ENCODE peak calls at places on chromosomes 3 and 15, in seven cellular contexts. M, U, T, J, F, V and G are unnamed samples.
A peak's percentile ranks its signal among the peaks of the same experiment; 100 is the strongest.

GRCh38 chr3:150738688-150739087 is 24.3 kb downstream of the SIAH2 start:
- DNase-seq in F (no peak), M (no peak), V (no peak), J (no peak), T (no peak), U (no peak), G (no peak)

GRCh38 chr3:167941234-167941995 is 154.3 kb downstream of the GOLIM4 start:
- DNase-seq in M (no peak), F (peak; percentile 10), J (peak; percentile 98), U (no peak), T (peak; percentile 1), V (no peak), G (peak; percentile 88)

GRCh38 chr15:28935316-28935715 is 49.5 kb downstream of the APBA2 start:
- DNase-seq in J (peak; percentile 31), F (peak; percentile 72), U (peak; percentile 74), V (no peak), M (no peak), T (no peak), G (no peak)

GRCh38 chr3:187150599-187150998 is 11.3 kb upstream of the RPL39L start:
- DNase-seq in U (peak; percentile 59), J (no peak), M (no peak), F (peak; percentile 57), T (no peak), V (no peak), G (no peak)

GRCh38 chr3:193737191-193737751 is 144.3 kb downstream of the OPA1 start:
- DNase-seq in F (no peak), U (no peak), T (no peak), M (peak; percentile 82), J (no peak), V (no peak), G (no peak)

GRCh38 chr15:93942140-93942808 is 289.1 kb upstream of the MCTP2 start:
- DNase-seq in J (no peak), F (no peak), V (no peak), U (no peak), T (no peak), M (no peak), G (no peak)

GRCh38 chr15:90816401-90817116 is 51.8 kb upstream of the FURIN start:
- DNase-seq in F (no peak), J (no peak), M (no peak), V (no peak), U (no peak), T (no peak), G (no peak)

GRCh38 chr3:126895178-126896066 is 87.5 kb upstream of the PLXNA1 start:
- DNase-seq in F (peak; percentile 49), U (no peak), M (no peak), J (peak; percentile 38), T (peak; percentile 14), V (no peak), G (peak; percentile 11)

GRCh38 chr15:66619152-66619903 is 53.5 kb upstream of the LCTL start:
- DNase-seq in M (peak; percentile 62), V (peak; percentile 44), J (peak; percentile 76), U (peak; percentile 87), T (peak; percentile 92), F (peak; percentile 91), G (peak; percentile 68)

GRCh38 chr3:80232760-80233159 is 465.0 kb upstream of the ROBO1 start:
- DNase-seq in V (peak; percentile 5), U (no peak), T (no peak), M (no peak), J (peak; percentile 74), F (peak; percentile 78), G (peak; percentile 91)

GRCh38 chr3:63576826-63577225 is 75.6 kb upstream of the SNTN start:
- DNase-seq in F (peak; percentile 75), T (peak; percentile 26), V (no peak), M (no peak), J (no peak), U (no peak), G (no peak)

GRCh38 chr3:187450791-187451190 is 82.6 kb downstream of the RTP4 start:
- DNase-seq in J (no peak), T (no peak), F (peak; percentile 80), M (no peak), U (no peak), V (no peak), G (no peak)

GRCh38 chr3:3015472-3016089 is 94.6 kb downstream of the IL5RA start:
- DNase-seq in U (no peak), M (peak; percentile 40), F (peak; percentile 59), J (peak; percentile 63), V (no peak), T (no peak), G (peak; percentile 23)

GRCh38 chr3:49132437-49133225 is at the start of gene LAMB2:
- DNase-seq in U (peak; percentile 82), F (peak; percentile 97), M (peak; percentile 83), J (peak; percentile 91), V (peak; percentile 39), T (peak; percentile 96), G (peak; percentile 74)

GRCh38 chr15:52251144-52251860 is 44.3 kb downstream of the MYO5C start:
- DNase-seq in V (no peak), M (no peak), F (no peak), U (no peak), J (no peak), T (peak; percentile 23), G (peak; percentile 23)

GRCh38 chr3:73192036-73192738 is 130.7 kb downstream of the EBLN2 start:
- DNase-seq in M (peak; percentile 17), T (no peak), J (no peak), V (peak; percentile 29), U (peak; percentile 76), F (peak; percentile 89), G (no peak)

GRCh38 chr3:193021506-193022010 is 103.9 kb upstream of the MB21D2 start:
- DNase-seq in T (no peak), M (no peak), F (no peak), U (no peak), V (no peak), J (no peak), G (no peak)

GRCh38 chr15:68316061-68316804 is 38.7 kb downstream of the FEM1B start:
- DNase-seq in V (no peak), J (no peak), U (peak; percentile 79), F (peak; percentile 66), T (no peak), M (no peak), G (no peak)

GRCh38 chr15:98530570-98530969 is 117.8 kb upstream of the IGF1R start:
- DNase-seq in J (no peak), T (no peak), F (no peak), V (no peak), U (no peak), M (no peak), G (no peak)

GRCh38 chr3:197256836-197257444 is 41.5 kb downstream of the DLG1 start:
- DNase-seq in V (no peak), F (no peak), T (peak; percentile 33), J (peak; percentile 60), M (no peak), U (no peak), G (peak; percentile 64)

GRCh38 chr15:73941044-73941443 is 14.8 kb downstream of the LOXL1 start:
- DNase-seq in F (peak; percentile 87), U (no peak), M (no peak), T (no peak), J (peak; percentile 82), V (no peak), G (peak; percentile 97)

GRCh38 chr15:43895586-43895985 is 68.8 kb downstream of the WDR76 start:
- DNase-seq in M (no peak), U (no peak), T (no peak), J (no peak), F (no peak), V (no peak), G (no peak)

GRCh38 chr15:43896543-43896942 is 69.7 kb downstream of the WDR76 start:
- DNase-seq in U (no peak), J (no peak), M (no peak), F (no peak), V (no peak), T (no peak), G (no peak)

GRCh38 chr15:43889072-43889471 is 62.3 kb downstream of the WDR76 start:
- DNase-seq in M (no peak), V (no peak), U (no peak), J (no peak), F (no peak), T (no peak), G (no peak)

GRCh38 chr15:43899928-43900327 is 73.1 kb downstream of the WDR76 start:
- DNase-seq in U (no peak), F (no peak), M (no peak), V (no peak), J (no peak), T (no peak), G (no peak)

GRCh38 chr15:43893956-43894355 is 67.2 kb downstream of the WDR76 start:
- DNase-seq in U (no peak), T (no peak), V (no peak), F (no peak), M (no peak), J (no peak), G (no peak)
- H2BK5ac ChIP-seq in U (no peak overlapping the region), T (no peak overlapping the region), V (no peak overlapping the region), F (no peak overlapping the region), M (no peak overlapping the region), J (no peak overlapping the region), G (no peak overlapping the region)

DNA sequence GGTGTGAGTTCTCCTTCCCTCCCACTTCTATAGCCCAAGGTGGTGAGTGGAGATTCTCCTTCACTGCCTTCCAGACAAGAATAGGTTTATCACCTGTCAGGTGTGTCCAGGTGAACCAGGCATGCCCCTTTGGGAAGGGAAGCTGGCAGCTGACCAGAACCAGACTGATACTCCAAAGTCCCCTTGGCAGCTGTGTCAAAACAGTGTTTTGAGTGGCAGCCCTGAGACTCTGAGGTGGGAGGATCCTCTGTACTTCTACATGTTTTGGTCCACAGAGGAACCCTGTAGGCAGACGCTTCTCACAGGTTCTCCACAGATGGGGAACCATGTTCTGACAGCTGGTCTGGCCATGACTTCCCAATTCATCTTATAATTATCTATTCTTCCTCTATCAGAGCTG is 30.1 kb downstream of the ISL2 start:
- DNase-seq in T (no peak), J (no peak), U (no peak), F (no peak), V (no peak), M (no peak), G (no peak)
- H2BK5ac ChIP-seq in T (no peak overlapping the region), J (no peak overlapping the region), U (no peak overlapping the region), F (no peak overlapping the region), V (no peak overlapping the region), M (no peak overlapping the region), G (no peak overlapping the region)

DNA sequence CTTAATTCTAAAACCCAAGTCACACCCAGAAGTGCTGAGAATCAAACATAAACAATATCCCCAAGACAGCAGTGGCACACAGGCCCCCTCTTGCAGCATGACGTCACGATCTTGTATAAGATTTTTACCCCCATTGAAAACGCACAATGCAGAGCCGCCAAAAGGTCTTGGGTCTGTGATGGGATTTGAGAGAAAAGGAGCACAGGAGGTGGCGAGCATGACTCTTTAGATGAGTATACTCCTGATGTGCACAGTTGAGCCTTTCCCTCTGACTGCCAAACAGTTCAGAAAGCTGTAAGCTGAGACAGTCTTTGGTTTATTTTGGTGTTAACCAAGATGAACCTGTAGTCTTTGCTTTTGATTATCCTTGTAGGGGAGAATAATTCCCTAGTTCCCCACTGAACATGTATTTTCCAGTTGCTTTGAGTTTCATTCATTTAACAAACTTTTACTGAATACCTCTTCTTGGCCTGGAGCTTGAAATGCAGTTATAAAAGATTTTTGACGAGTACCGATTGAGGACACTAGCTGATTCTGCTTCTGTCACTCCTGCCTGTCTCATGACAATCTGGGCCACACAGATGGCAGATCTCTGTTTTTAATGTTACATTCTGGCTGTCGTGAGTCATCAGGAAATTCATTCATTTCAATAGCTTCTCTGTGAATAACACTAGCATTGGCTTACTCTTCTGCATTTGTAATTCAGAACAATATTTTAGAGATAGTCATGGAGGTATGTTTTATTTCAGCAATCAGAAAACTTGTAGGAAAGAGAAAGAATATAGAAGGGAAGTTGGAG is 28.9 kb downstream of the CFAP91 start:
- DNase-seq in U (no peak), T (no peak), F (no peak), M (peak; percentile 9), V (no peak), J (peak; percentile 24), G (peak; percentile 30)
- H2BK5ac ChIP-seq in U (no peak overlapping the region), T (no peak overlapping the region), F (no peak overlapping the region), M (no peak overlapping the region), V (no peak overlapping the region), J (no peak overlapping the region), G (no peak overlapping the region)

GRCh38 chr3:190552021-190552420 is 38.1 kb downstream of the IL1RAP start:
- DNase-seq in M (no peak), V (no peak), T (no peak), U (no peak), F (no peak), J (no peak), G (no peak)
- H2BK5ac ChIP-seq in M (no peak overlapping the region), V (no peak overlapping the region), T (no peak overlapping the region), U (no peak overlapping the region), F (no peak overlapping the region), J (no peak overlapping the region), G (no peak overlapping the region)